ENCODE peak calls at places on chromosomes 5 and 9, in four cellular contexts. W is adrenal gland, D is HCT116, B is ascending aorta. K is an unnamed sample.

GRCh38 chr9:136141716-136142415 is 23.2 kb upstream of the TMEM250 start:
- DNase-seq in W (no peak), D (no peak), B (no peak), K (no peak)

GRCh38 chr5:148569948-148570347 is 84.4 kb downstream of the HTR4 start:
- DNase-seq in W (no peak), D (no peak), B (no peak), K (no peak)

GRCh38 chr5:97009212-97009898 is 73.5 kb downstream of the LNPEP start:
- DNase-seq in W (no peak), D (no peak), B (no peak), K (no peak)

GRCh38 chr5:138632900-138633489 is 57.8 kb upstream of the HSPA9 start:
- DNase-seq in W (peak), D (peak), B (no peak), K (peak)

GRCh38 chr5:106140101-106140500 is 1530.6 kb downstream of the EFNA5 start:
- DNase-seq in W (no peak), D (no peak), B (no peak), K (no peak)

GRCh38 chr5:14946813-14947640 is 75.4 kb upstream of the ANKH start:
- DNase-seq in W (peak), D (peak), B (no peak), K (no peak)

GRCh38 chr9:105050296-105050695 is 122.3 kb upstream of the ABCA1 start:
- DNase-seq in W (no peak), D (no peak), B (no peak), K (no peak)

GRCh38 chr5:15594922-15595568 is 95.1 kb downstream of the FBXL7 start:
- DNase-seq in W (no peak), D (no peak), B (no peak), K (no peak)

GRCh38 chr9:33742519-33742918 is 52.8 kb upstream of the PRSS3 start:
- DNase-seq in W (no peak), D (peak), B (no peak), K (no peak)

GRCh38 chr9:93467462-93467861 is 14.1 kb upstream of the FAM120AOS start:
- DNase-seq in W (no peak), D (no peak), B (no peak), K (no peak)

GRCh38 chr9:133771486-133772482 is 33.6 kb upstream of the SARDH start:
- DNase-seq in W (peak), D (no peak), B (no peak), K (no peak)

GRCh38 chr9:133566382-133566781 is 31.9 kb downstream of the ADAMTSL2 start:
- DNase-seq in W (no peak), D (no peak), B (no peak), K (no peak)

GRCh38 chr9:93098236-93098946 is 2.4 kb downstream of the CARD19 start:
- DNase-seq in W (peak), D (peak), B (peak), K (peak)

GRCh38 chr5:74185599-74185998 is 454.9 kb downstream of the ENC1 start:
- DNase-seq in W (no peak), D (no peak), B (no peak), K (no peak)

GRCh38 chr5:99398946-99399345 is 470.1 kb upstream of the CHD1 start:
- DNase-seq in W (no peak), D (no peak), B (no peak), K (no peak)

GRCh38 chr9:137075275-137075775 is 2.0 kb upstream of the UAP1L1 start:
- DNase-seq in W (no peak), D (no peak), B (no peak), K (no peak)

GRCh38 chr9:79210541-79211243 is 361.1 kb upstream of the TLE4 start:
- DNase-seq in W (no peak), D (no peak), B (no peak), K (no peak)

GRCh38 chr5:170619869-170620268 is 116.0 kb downstream of the KCNIP1 start:
- DNase-seq in W (no peak), D (no peak), B (no peak), K (no peak)

GRCh38 chr9:130290353-130291181 is 25.0 kb downstream of the HMCN2 start:
- DNase-seq in W (no peak), D (no peak), B (no peak), K (no peak)

GRCh38 chr5:178418471-178419010 is 171.7 kb downstream of the COL23A1 start:
- DNase-seq in W (no peak), D (no peak), B (no peak), K (no peak)
- H3K27ac ChIP-seq in W (no peak), D (no peak), B (no peak), K (no peak)

GRCh38 chr5:166961028-166961427 is 1330.4 kb upstream of the WWC1 start:
- DNase-seq in W (no peak), D (no peak), B (no peak), K (no peak)
- H3K27ac ChIP-seq in W (no peak), D (no peak), B (no peak), K (no peak)

GRCh38 chr9:127954831-127955293 is 17.2 kb upstream of the DPM2 start:
- DNase-seq in W (no peak), D (no peak), B (no peak), K (peak)
- H3K27ac ChIP-seq in W (peak), D (peak), B (no peak), K (peak)

DNA sequence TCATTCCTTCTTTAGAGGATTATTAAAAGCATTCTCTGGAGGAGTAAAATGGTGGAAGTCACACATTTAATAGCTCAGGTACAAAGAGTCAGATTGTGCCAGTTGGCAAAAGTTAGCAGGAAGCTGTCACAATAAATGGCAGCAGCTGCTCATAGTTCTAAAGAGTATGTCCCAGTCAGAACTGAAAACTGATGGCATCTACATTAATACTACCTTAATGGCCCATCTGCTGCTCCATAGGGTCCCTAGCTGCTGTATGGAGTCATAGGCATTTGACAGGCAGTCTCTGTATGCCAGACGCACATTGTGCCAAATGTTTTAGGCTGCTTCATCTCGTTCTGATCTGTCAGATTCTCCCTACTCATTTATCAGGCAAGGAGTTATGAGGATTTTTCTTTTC is 515.7 kb upstream of the ARRDC3 start:
- DNase-seq in W (no peak), D (no peak), B (no peak), K (no peak)
- H3K27ac ChIP-seq in W (no peak), D (no peak), B (no peak), K (no peak)

K was measured in caudate nucleus.